ENCODE peak calls at places on chromosomes 13 and 19, in five cellular contexts. M, T, O, X and Z are unnamed samples.

GRCh38 chr19:4831351-4832340 is at the start of gene TICAM1:
- DNase-seq in M (peak), T (peak), O (peak), X (peak), Z (peak)

GRCh38 chr13:106047859-106048258 is 487.6 kb downstream of the EFNB2 start:
- DNase-seq in T (no peak), M (no peak), X (no peak), O (no peak), Z (no peak)

GRCh38 chr19:19232231-19232630 is 20.5 kb downstream of the NCAN start:
- DNase-seq in X (no peak), M (no peak), T (no peak), O (no peak), Z (no peak)

GRCh38 chr13:90857921-90858320 is 489.6 kb upstream of the MIR17HG start:
- DNase-seq in X (no peak), M (no peak), O (no peak), T (no peak), Z (no peak)

GRCh38 chr13:27276188-27276587 is 5.6 kb downstream of the RASL11A start:
- DNase-seq in X (no peak), T (no peak), M (no peak), O (no peak), Z (no peak)

GRCh38 chr19:17755977-17756670 is 4.8 kb downstream of the FCHO1 start:
- DNase-seq in X (no peak), M (peak), T (peak), O (no peak), Z (no peak)

GRCh38 chr19:49997709-49998108 is 27.5 kb downstream of the VRK3 start:
- DNase-seq in O (no peak), X (no peak), T (peak), M (no peak), Z (peak)

GRCh38 chr19:11125994-11126685 is 29.4 kb downstream of the SPC24 start:
- DNase-seq in T (peak), M (peak), X (peak), O (peak), Z (peak)

GRCh38 chr19:35641515-35642151 is at the start of gene ETV2:
- DNase-seq in M (peak), X (peak), O (no peak), T (no peak), Z (no peak)

GRCh38 chr13:20435616-20436368 is 89.9 kb downstream of the CRYL1 start:
- DNase-seq in M (no peak), X (no peak), O (no peak), T (no peak), Z (no peak)

DNA sequence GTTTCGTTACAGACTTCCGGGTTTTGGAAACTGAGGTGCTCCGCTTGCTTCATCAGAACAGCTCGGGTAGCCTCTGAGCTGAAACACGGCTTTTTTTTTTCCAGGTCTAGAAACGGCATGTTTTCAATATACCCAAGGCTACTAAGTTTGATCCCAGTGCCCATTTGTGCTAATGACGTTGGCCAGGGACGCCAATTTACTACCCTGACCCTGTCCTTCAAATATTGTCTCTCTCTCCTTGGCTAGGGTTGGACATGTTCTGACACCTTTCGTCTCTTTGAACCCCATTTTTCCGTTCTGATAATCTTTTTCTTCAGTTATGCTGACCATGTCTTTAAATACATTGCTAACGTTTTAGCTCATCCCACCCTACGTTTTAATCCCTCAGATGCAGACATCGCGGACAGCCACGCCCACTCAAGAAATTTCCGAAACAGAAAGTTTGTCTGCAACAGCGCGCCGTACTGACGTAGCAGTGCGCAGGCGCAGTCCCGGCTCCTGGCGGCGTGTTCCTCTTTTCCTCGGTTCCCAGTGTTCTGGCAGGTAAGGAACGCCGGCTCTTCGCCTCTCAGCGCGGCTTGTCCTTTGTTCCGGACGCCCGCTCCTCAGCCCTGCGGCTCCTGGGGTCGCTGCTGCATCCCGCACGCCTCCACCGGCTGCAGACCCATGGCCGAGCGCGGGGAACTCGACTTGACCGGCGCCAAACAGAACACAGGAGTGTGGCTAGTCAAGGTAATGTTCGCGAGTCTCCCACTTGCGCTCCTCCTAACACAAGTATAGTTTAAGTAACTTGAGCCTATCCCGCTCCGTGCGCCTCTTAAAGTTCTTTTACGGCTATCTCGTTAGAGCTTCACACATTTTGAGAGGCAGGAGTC is at the start of gene GTF2F2:
- DNase-seq in X (peak), O (peak), M (peak), T (peak), Z (peak)
- TF ChIP-seq POLR2A in X (peak), O (peak), M (peak), T (peak), Z (peak)

DNA sequence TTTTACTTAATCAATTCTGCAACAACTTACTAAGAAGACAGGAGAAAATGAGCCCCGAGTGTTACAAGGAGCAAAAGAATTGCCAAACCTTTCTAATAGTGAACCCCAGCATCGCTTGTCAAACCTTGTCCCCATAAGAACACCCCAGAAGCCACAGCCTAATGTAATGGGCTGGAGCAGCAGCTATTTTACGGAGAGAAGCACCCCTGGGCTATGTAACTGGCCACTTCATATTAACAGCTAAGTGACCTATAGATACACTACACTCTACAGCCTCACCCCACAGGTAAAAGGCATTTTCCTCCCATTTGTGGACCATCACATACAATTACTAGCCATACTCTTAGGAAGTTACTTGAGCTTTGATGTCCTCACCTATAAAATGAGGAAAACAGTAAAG is 27.3 kb upstream of the CPB2 start:
- DNase-seq in T (no peak), X (no peak), M (no peak), O (no peak), Z (no peak)
- TF ChIP-seq POLR2A in T (no peak), X (no peak), M (no peak), O (no peak), Z (no peak)

DNA sequence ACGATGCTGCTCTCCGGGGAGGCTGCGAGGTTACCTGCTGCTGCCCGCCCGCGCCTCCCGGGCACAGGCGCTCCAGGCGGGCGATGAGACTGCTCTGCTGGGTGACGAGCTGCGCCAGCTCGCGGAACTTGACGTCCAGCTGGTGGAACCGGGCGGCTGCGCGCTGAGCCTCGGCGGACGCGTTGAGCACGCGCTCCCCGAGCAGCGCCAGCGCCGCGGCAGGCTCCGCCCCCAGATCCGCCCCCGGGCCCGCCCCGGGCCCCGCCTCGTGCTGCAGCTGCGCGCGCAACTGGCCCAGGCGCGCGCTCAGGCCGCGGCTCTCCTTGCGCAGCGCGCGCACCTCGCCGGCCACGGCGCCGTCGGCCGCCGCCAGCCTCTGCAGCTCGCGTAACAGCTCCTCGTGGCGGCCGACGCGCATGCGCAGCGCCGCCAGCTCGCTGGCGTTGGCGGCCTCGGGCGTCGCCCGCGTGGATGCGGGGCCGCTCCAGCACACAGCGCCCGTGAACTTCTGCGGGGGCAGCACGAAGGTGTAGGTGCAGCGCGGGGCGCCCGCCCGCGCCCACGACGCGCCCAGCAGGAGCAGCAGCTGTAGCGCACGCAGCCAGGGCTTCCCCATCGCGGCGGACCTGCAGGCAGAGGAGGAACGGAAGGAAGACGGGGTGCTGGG is 6.4 kb downstream of the ANGPTL6 start:
- DNase-seq in M (peak), O (peak), T (peak), X (peak), Z (peak)
- TF ChIP-seq POLR2A in M (peak), O (peak), T (peak), X (peak), Z (peak)

GRCh38 chr19:1577929-1578618 is 9.9 kb upstream of the MEX3D start:
- DNase-seq in M (no peak), X (no peak), T (no peak), O (no peak), Z (no peak)

GRCh38 chr19:1577090-1577928 is 9.2 kb upstream of the MEX3D start:
- DNase-seq in T (no peak), O (no peak), M (no peak), X (peak), Z (no peak)

GRCh38 chr19:1580382-1580781 is 12.3 kb upstream of the MEX3D start:
- DNase-seq in T (no peak), X (no peak), M (no peak), O (no peak), Z (no peak)

GRCh38 chr19:1580957-1581356 is 11.7 kb downstream of the MBD3 start:
- DNase-seq in X (no peak), T (no peak), M (no peak), O (no peak), Z (no peak)

DNA sequence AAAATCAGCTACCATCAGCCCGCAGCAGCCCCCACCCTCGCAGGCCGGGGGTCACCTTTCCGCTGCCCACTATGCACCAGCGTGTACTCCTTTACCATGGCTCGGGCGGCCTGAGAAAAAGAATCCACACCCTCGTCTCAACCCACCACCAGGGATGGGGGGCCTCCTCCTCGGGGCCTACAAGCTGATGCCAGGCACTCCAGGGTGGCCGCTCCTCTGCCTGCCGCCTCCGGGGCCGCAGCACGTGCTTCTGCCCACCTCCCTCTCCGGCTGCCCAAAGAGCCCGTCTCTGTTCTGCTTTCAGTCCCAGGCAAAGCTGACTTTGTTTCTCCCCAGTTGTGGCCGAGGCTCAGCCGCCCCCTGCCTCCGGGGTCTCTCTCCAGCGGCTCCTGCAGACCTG is 11.1 kb upstream of the MEX3D start:
- DNase-seq in X (no peak), T (no peak), M (no peak), O (no peak), Z (no peak)
- TF ChIP-seq POLR2A in X (no peak), T (no peak), M (no peak), O (no peak), Z (no peak)

DNA sequence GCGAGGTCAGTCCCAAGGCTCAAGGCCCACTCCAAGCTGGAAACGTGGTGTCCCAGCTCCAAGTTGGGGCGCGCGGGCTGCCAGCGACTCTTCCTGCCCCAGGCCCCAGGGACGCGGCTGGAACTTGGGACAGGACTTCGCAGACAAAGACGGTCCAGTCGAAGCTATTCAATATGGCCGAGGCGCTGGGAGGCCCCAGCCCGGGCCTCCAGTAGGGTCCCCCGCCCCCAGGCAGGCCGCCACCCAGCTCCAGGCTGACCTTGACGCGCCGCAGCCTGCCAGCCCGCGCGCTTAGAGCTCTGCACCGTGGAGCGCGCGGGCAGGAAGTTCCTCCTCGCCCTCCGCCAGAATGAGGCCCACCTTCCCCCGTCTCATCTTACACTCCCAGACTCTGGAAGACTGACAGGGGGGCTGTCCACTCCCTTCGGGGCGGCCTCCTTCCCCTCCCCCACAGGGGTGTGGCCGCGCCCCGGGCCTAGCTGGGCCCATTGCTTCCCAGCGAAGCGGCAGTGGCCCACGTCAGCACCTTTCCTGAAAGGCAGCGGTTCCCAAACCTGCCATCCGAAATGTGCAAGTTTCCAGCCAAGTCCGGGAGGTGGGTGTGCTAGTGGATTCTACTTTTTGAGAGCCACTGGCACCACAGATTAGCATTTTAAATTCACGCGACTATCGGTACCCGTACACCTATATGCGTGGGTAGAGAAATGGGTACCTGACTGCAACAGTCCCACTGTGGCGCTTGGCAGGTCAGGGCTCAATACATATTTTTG is at the start of gene CCDC8:
- DNase-seq in M (peak), X (peak), T (peak), O (peak), Z (no peak)
- TF ChIP-seq POLR2A in M (peak), X (peak), T (peak), O (peak), Z (no peak)